ENCODE peak calls at places on chromosomes 1 and 21, in seven cellular contexts. One of them, this sample, is unnamed.

GRCh38 chr1:99731384-99731783 is 35.1 kb downstream of the FRRS1 start:
- DNase-seq in OCI-LY7: no peak
- DNase-seq in endodermal cell: no peak
- DNase-seq in ovary: no peak
- DNase-seq in NB4: no peak
- DNase-seq in bronchial epithelial cell: peak
- DNase-seq in GM23338: no peak
- DNase-seq in this sample: no peak

GRCh38 chr1:210328032-210328745 is 513 bp upstream of the HHAT start:
- DNase-seq in endodermal cell: no peak
- DNase-seq in OCI-LY7: no peak
- DNase-seq in ovary: no peak
- DNase-seq in bronchial epithelial cell: no peak
- DNase-seq in GM23338: peak
- DNase-seq in NB4: no peak
- DNase-seq in this sample: no peak

GRCh38 chr1:24437631-24438396 is 22.2 kb downstream of the NIPAL3 start:
- DNase-seq in ovary: no peak
- DNase-seq in endodermal cell: peak
- DNase-seq in bronchial epithelial cell: peak
- DNase-seq in NB4: no peak
- DNase-seq in GM23338: peak
- DNase-seq in OCI-LY7: no peak
- DNase-seq in this sample: no peak

GRCh38 chr1:88330201-88330600 is 353.9 kb upstream of the PKN2 start:
- DNase-seq in ovary: no peak
- DNase-seq in OCI-LY7: no peak
- DNase-seq in GM23338: no peak
- DNase-seq in bronchial epithelial cell: no peak
- DNase-seq in endodermal cell: no peak
- DNase-seq in NB4: no peak
- DNase-seq in this sample: no peak

GRCh38 chr1:208235983-208236761 is 8.0 kb downstream of the PLXNA2 start:
- DNase-seq in endodermal cell: peak
- DNase-seq in ovary: peak
- DNase-seq in OCI-LY7: no peak
- DNase-seq in bronchial epithelial cell: peak
- DNase-seq in GM23338: no peak
- DNase-seq in NB4: no peak
- DNase-seq in this sample: peak

GRCh38 chr1:186960866-186961265 is 132.1 kb downstream of the PLA2G4A start:
- DNase-seq in NB4: peak
- DNase-seq in endodermal cell: no peak
- DNase-seq in bronchial epithelial cell: no peak
- DNase-seq in ovary: no peak
- DNase-seq in GM23338: no peak
- DNase-seq in OCI-LY7: no peak
- DNase-seq in this sample: no peak

GRCh38 chr1:6257541-6258069 is 3.3 kb downstream of the GPR153 start:
- DNase-seq in endodermal cell: no peak
- DNase-seq in NB4: no peak
- DNase-seq in ovary: no peak
- DNase-seq in OCI-LY7: no peak
- DNase-seq in bronchial epithelial cell: no peak
- DNase-seq in GM23338: no peak
- DNase-seq in this sample: no peak

GRCh38 chr1:15852828-15853302 is 5.4 kb downstream of the SPEN start:
- DNase-seq in bronchial epithelial cell: no peak
- DNase-seq in GM23338: no peak
- DNase-seq in ovary: no peak
- DNase-seq in endodermal cell: no peak
- DNase-seq in NB4: no peak
- DNase-seq in OCI-LY7: no peak
- DNase-seq in this sample: no peak

GRCh38 chr1:167912294-167912693 is 1.6 kb downstream of the ADCY10 start:
- DNase-seq in bronchial epithelial cell: no peak
- DNase-seq in NB4: no peak
- DNase-seq in endodermal cell: no peak
- DNase-seq in GM23338: peak
- DNase-seq in OCI-LY7: no peak
- DNase-seq in ovary: no peak
- DNase-seq in this sample: no peak

GRCh38 chr1:97524211-97524610 is 396.6 kb downstream of the DPYD start:
- DNase-seq in ovary: no peak
- DNase-seq in endodermal cell: no peak
- DNase-seq in NB4: no peak
- DNase-seq in bronchial epithelial cell: peak
- DNase-seq in GM23338: no peak
- DNase-seq in OCI-LY7: no peak
- DNase-seq in this sample: no peak

GRCh38 chr1:36175137-36176095 is 19.5 kb downstream of the MAP7D1 start:
- DNase-seq in OCI-LY7: peak
- DNase-seq in ovary: no peak
- DNase-seq in GM23338: peak
- DNase-seq in bronchial epithelial cell: no peak
- DNase-seq in endodermal cell: peak
- DNase-seq in NB4: no peak
- DNase-seq in this sample: peak

GRCh38 chr1:161725888-161726630 is 4.7 kb downstream of the FCRLB start:
- DNase-seq in ovary: peak
- DNase-seq in GM23338: peak
- DNase-seq in endodermal cell: peak
- DNase-seq in OCI-LY7: peak
- DNase-seq in NB4: peak
- DNase-seq in bronchial epithelial cell: no peak
- DNase-seq in this sample: peak

GRCh38 chr1:234921266-234922062 is 207.2 kb downstream of the TOMM20 start:
- DNase-seq in ovary: peak
- DNase-seq in NB4: no peak
- DNase-seq in OCI-LY7: no peak
- DNase-seq in bronchial epithelial cell: peak
- DNase-seq in endodermal cell: no peak
- DNase-seq in GM23338: no peak
- DNase-seq in this sample: peak

GRCh38 chr1:3074800-3075199 is 5.8 kb downstream of the PRDM16 start:
- DNase-seq in GM23338: no peak
- DNase-seq in bronchial epithelial cell: no peak
- DNase-seq in OCI-LY7: no peak
- DNase-seq in ovary: no peak
- DNase-seq in endodermal cell: no peak
- DNase-seq in NB4: no peak
- DNase-seq in this sample: no peak

GRCh38 chr1:25037174-25038074 is 107.3 kb upstream of the RUNX3 start:
- DNase-seq in bronchial epithelial cell: peak
- DNase-seq in endodermal cell: peak
- DNase-seq in OCI-LY7: peak
- DNase-seq in ovary: no peak
- DNase-seq in NB4: peak
- DNase-seq in GM23338: peak
- DNase-seq in this sample: peak

GRCh38 chr1:239606850-239607400 is 220.6 kb downstream of the CHRM3 start:
- DNase-seq in bronchial epithelial cell: peak
- DNase-seq in ovary: no peak
- DNase-seq in endodermal cell: no peak
- DNase-seq in NB4: no peak
- DNase-seq in OCI-LY7: no peak
- DNase-seq in GM23338: no peak
- DNase-seq in this sample: no peak

GRCh38 chr1:162892916-162893714 is 32.1 kb upstream of the CCDC190 start:
- DNase-seq in bronchial epithelial cell: peak
- DNase-seq in ovary: no peak
- DNase-seq in endodermal cell: no peak
- DNase-seq in OCI-LY7: no peak
- DNase-seq in NB4: peak
- DNase-seq in GM23338: peak
- DNase-seq in this sample: peak

GRCh38 chr1:245184791-245185190 is 30.0 kb downstream of the KIF26B start:
- DNase-seq in bronchial epithelial cell: no peak
- DNase-seq in OCI-LY7: no peak
- DNase-seq in GM23338: no peak
- DNase-seq in NB4: no peak
- DNase-seq in ovary: no peak
- DNase-seq in endodermal cell: no peak
- DNase-seq in this sample: no peak

GRCh38 chr1:156809711-156810366 is 6.8 kb downstream of the SH2D2A start:
- DNase-seq in GM23338: no peak
- DNase-seq in endodermal cell: no peak
- DNase-seq in NB4: no peak
- DNase-seq in ovary: peak
- DNase-seq in OCI-LY7: no peak
- DNase-seq in bronchial epithelial cell: no peak
- DNase-seq in this sample: no peak

GRCh38 chr1:246724725-246725095 is 501 bp downstream of the SCCPDH start:
- DNase-seq in OCI-LY7: no peak
- DNase-seq in ovary: no peak
- DNase-seq in bronchial epithelial cell: peak
- DNase-seq in NB4: peak
- DNase-seq in GM23338: peak
- DNase-seq in endodermal cell: peak
- DNase-seq in this sample: peak

GRCh38 chr1:86965012-86965826 is 50.8 kb downstream of the HS2ST1 start:
- DNase-seq in OCI-LY7: peak
- DNase-seq in GM23338: peak
- DNase-seq in endodermal cell: peak
- DNase-seq in bronchial epithelial cell: peak
- DNase-seq in NB4: peak
- DNase-seq in ovary: no peak
- DNase-seq in this sample: peak

GRCh38 chr1:226181996-226182714 is 4.4 kb downstream of the ACBD3 start:
- DNase-seq in ovary: peak
- DNase-seq in bronchial epithelial cell: peak
- DNase-seq in NB4: peak
- DNase-seq in endodermal cell: peak
- DNase-seq in GM23338: peak
- DNase-seq in OCI-LY7: peak
- DNase-seq in this sample: peak

GRCh38 chr1:100510441-100510840 is 27.5 kb upstream of the GPR88 start:
- DNase-seq in GM23338: no peak
- DNase-seq in OCI-LY7: no peak
- DNase-seq in NB4: peak
- DNase-seq in endodermal cell: no peak
- DNase-seq in bronchial epithelial cell: no peak
- DNase-seq in ovary: no peak
- DNase-seq in this sample: no peak

GRCh38 chr1:1306070-1306660 is 1.6 kb downstream of the ACAP3 start:
- DNase-seq in GM23338: peak
- DNase-seq in ovary: no peak
- DNase-seq in endodermal cell: peak
- DNase-seq in NB4: peak
- DNase-seq in OCI-LY7: peak
- DNase-seq in bronchial epithelial cell: no peak
- DNase-seq in this sample: no peak
- H3K4me3 ChIP-seq in GM23338: peak
- H3K4me3 ChIP-seq in ovary: peak
- H3K4me3 ChIP-seq in endodermal cell: peak
- H3K4me3 ChIP-seq in NB4: peak
- H3K4me3 ChIP-seq in OCI-LY7: peak
- H3K4me3 ChIP-seq in bronchial epithelial cell: peak
- H3K4me3 ChIP-seq in this sample: peak

GRCh38 chr1:8590696-8591351 is 226.6 kb downstream of the RERE start:
- DNase-seq in endodermal cell: no peak
- DNase-seq in bronchial epithelial cell: no peak
- DNase-seq in OCI-LY7: no peak
- DNase-seq in NB4: no peak
- DNase-seq in GM23338: no peak
- DNase-seq in ovary: no peak
- DNase-seq in this sample: no peak
- H3K4me3 ChIP-seq in endodermal cell: no peak
- H3K4me3 ChIP-seq in bronchial epithelial cell: no peak
- H3K4me3 ChIP-seq in OCI-LY7: no peak
- H3K4me3 ChIP-seq in NB4: no peak
- H3K4me3 ChIP-seq in GM23338: no peak
- H3K4me3 ChIP-seq in ovary: no peak
- H3K4me3 ChIP-seq in this sample: no peak

GRCh38 chr21:31142600-31142999 is 104.3 kb upstream of the KRTAP19-8 start:
- DNase-seq in OCI-LY7: peak
- DNase-seq in endodermal cell: peak
- DNase-seq in NB4: peak
- DNase-seq in GM23338: peak
- DNase-seq in bronchial epithelial cell: no peak
- DNase-seq in ovary: no peak
- DNase-seq in this sample: no peak
- H3K4me3 ChIP-seq in OCI-LY7: no peak
- H3K4me3 ChIP-seq in endodermal cell: no peak
- H3K4me3 ChIP-seq in NB4: no peak
- H3K4me3 ChIP-seq in GM23338: no peak
- H3K4me3 ChIP-seq in bronchial epithelial cell: no peak
- H3K4me3 ChIP-seq in ovary: no peak
- H3K4me3 ChIP-seq in this sample: no peak

DNA sequence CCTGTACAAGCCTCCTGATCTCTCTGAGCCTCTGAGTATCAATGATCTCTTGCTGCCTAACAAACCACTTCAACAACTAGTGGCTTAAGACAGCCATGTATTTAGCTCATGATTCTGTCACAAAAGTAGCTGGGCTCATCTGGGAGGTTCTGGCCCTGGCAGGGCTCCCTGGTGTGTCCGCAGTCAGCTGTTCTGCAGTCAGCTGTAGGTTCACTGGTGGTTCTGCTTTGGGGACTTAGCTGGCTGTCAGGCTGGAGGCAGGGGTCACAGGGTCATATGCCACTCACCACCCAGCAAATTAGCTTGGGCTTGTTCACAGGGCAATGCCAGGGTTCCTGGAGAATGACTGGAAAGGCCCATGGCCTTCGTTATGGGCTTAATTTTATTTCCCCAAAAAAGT is 64.8 kb downstream of the DISP3 start:
- DNase-seq in bronchial epithelial cell: no peak
- DNase-seq in OCI-LY7: no peak
- DNase-seq in NB4: no peak
- DNase-seq in endodermal cell: no peak
- DNase-seq in ovary: no peak
- DNase-seq in GM23338: no peak
- DNase-seq in this sample: no peak
- H3K4me3 ChIP-seq in bronchial epithelial cell: no peak
- H3K4me3 ChIP-seq in OCI-LY7: no peak
- H3K4me3 ChIP-seq in NB4: no peak
- H3K4me3 ChIP-seq in endodermal cell: no peak
- H3K4me3 ChIP-seq in ovary: no peak
- H3K4me3 ChIP-seq in GM23338: no peak
- H3K4me3 ChIP-seq in this sample: no peak

This sample was measured in brain microvascular endothelial cell.